ENCODE peak calls at places on chromosomes 7 and 10, in four cellular contexts. Q is neural progenitor cell, W is GM23248, U is HCT116. G is an unnamed sample.

GRCh38 chr7:82435769-82436168 is 7.8 kb downstream of the CACNA2D1 start:
- DNase-seq in Q (no peak), W (no peak), U (no peak), G (no peak)

GRCh38 chr10:119671381-119671780 is 20.2 kb downstream of the BAG3 start:
- DNase-seq in Q (no peak), W (no peak), U (no peak), G (no peak)

GRCh38 chr7:149455175-149455950 is 5.5 kb downstream of the ZNF777 start:
- DNase-seq in Q (no peak), W (no peak), U (no peak), G (no peak)

GRCh38 chr7:135697276-135698049 is 30.5 kb downstream of the SLC13A4 start:
- DNase-seq in Q (peak), W (no peak), U (no peak), G (no peak)

GRCh38 chr7:134826105-134826504 is 46.7 kb downstream of the CALD1 start:
- DNase-seq in Q (no peak), W (peak), U (no peak), G (no peak)

GRCh38 chr10:77837248-77837924 is 89.2 kb downstream of the DLG5 start:
- DNase-seq in Q (peak), W (peak), U (no peak), G (peak)

GRCh38 chr10:14873090-14873760 is 5.4 kb upstream of the SUV39H2 start:
- DNase-seq in Q (no peak), W (peak), U (no peak), G (no peak)

GRCh38 chr10:118753331-118753730 is 1.4 kb downstream of the CACUL1 start:
- DNase-seq in Q (no peak), W (peak), U (no peak), G (peak)

GRCh38 chr7:31028417-31028988 is 23.6 kb upstream of the ADCYAP1R1 start:
- DNase-seq in Q (no peak), W (no peak), U (no peak), G (no peak)

GRCh38 chr10:48444266-48444665 is 137.8 kb downstream of the MAPK8 start:
- DNase-seq in Q (peak), W (no peak), U (peak), G (peak)

GRCh38 chr7:133054167-133054840 is 27.6 kb downstream of the CHCHD3 start:
- DNase-seq in Q (no peak), W (peak), U (no peak), G (no peak)

GRCh38 chr10:69906425-69906824 is 104.7 kb downstream of the COL13A1 start:
- DNase-seq in Q (no peak), W (no peak), U (no peak), G (no peak)

GRCh38 chr7:143936087-143937009 is 1.3 kb downstream of the OR2F2 start:
- DNase-seq in Q (no peak), W (peak), U (no peak), G (no peak)

GRCh38 chr7:4216016-4216415 is 466.1 kb upstream of the FOXK1 start:
- DNase-seq in Q (no peak), W (no peak), U (no peak), G (no peak)

GRCh38 chr7:699260-700170 is 27.0 kb upstream of the DNAAF5 start:
- DNase-seq in Q (no peak), W (no peak), U (no peak), G (no peak)
- H3K9ac ChIP-seq in Q (no peak), W (no peak), U (no peak), G (no peak)

GRCh38 chr10:101073631-101074030 is 11.8 kb downstream of the KAZALD1 start:
- DNase-seq in Q (no peak), W (no peak), U (no peak), G (no peak)
- TF ChIP-seq EZH2 in Q (peak), W (no peak), U (no peak), G (no peak)

DNA sequence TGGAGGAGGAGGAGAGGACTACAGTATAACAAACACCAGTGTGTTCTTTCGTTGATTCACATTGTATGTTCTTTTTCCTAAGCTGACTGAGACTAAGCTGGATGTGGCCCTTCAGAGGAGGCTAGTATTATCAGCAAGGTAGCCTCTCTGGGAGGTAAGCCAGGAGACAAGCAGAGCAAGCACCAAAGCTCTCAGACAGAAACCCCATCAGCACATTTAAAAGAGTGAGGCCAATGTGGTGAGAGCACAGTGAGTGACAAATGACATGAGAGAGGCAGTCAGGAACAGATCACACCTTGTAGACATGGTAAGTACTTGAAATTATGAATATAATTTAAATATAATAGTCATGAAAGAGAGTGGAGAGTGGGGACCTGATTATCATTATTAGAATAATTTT is 107.6 kb downstream of the KMT2C start:
- DNase-seq in Q (no peak), W (no peak), U (no peak), G (no peak)
- H3K9ac ChIP-seq in Q (no peak), W (no peak), U (no peak), G (no peak)

GRCh38 chr7:7702826-7703225 is 15.6 kb downstream of the RPA3 start:
- DNase-seq in Q (no peak), W (peak), U (no peak), G (no peak)
- TF ChIP-seq EZH2 in Q (no peak), W (no peak), U (no peak), G (no peak)

GRCh38 chr10:62045765-62046521 is 144.4 kb downstream of the ARID5B start:
- DNase-seq in Q (no peak), W (peak), U (no peak), G (no peak)
- H3K9ac ChIP-seq in Q (no peak), W (peak), U (no peak), G (no peak)